ENCODE peak calls at places on chromosome 22, in ten cellular contexts. One of them, this sample, is unnamed.

GRCh38 chr22:43226368-43226979 is 39.5 kb upstream of the TTLL12 start:
- DNase-seq in right lobe of liver: no peak
- DNase-seq in HCT116: no peak
- DNase-seq in heart left ventricle: no peak
- DNase-seq in testis: peak
- DNase-seq in esophagus muscularis mucosa: no peak
- DNase-seq in vagina: no peak
- DNase-seq in transverse colon: no peak
- DNase-seq in A549: no peak
- DNase-seq in H1: peak
- DNase-seq in this sample: no peak

GRCh38 chr22:17057959-17058814 is 26.6 kb upstream of the IL17RA start:
- DNase-seq in right lobe of liver: peak
- DNase-seq in HCT116: peak
- DNase-seq in heart left ventricle: peak
- DNase-seq in testis: peak
- DNase-seq in esophagus muscularis mucosa: peak
- DNase-seq in vagina: no peak
- DNase-seq in transverse colon: peak
- DNase-seq in A549: peak
- DNase-seq in H1: peak
- DNase-seq in this sample: peak

GRCh38 chr22:48065852-48066251 is 1303.4 kb downstream of the TBC1D22A start:
- DNase-seq in right lobe of liver: no peak
- DNase-seq in HCT116: no peak
- DNase-seq in heart left ventricle: no peak
- DNase-seq in testis: no peak
- DNase-seq in esophagus muscularis mucosa: no peak
- DNase-seq in vagina: no peak
- DNase-seq in transverse colon: no peak
- DNase-seq in A549: no peak
- DNase-seq in H1: no peak
- DNase-seq in this sample: no peak

GRCh38 chr22:39427751-39428596 is 28.4 kb downstream of the TAB1 start:
- DNase-seq in right lobe of liver: no peak
- DNase-seq in HCT116: no peak
- DNase-seq in heart left ventricle: peak
- DNase-seq in testis: no peak
- DNase-seq in esophagus muscularis mucosa: no peak
- DNase-seq in vagina: no peak
- DNase-seq in transverse colon: peak
- DNase-seq in A549: no peak
- DNase-seq in H1: no peak
- DNase-seq in this sample: no peak

GRCh38 chr22:46401370-46401769 is 65.9 kb downstream of the TRMU start:
- DNase-seq in right lobe of liver: no peak
- DNase-seq in HCT116: no peak
- DNase-seq in heart left ventricle: no peak
- DNase-seq in testis: no peak
- DNase-seq in esophagus muscularis mucosa: no peak
- DNase-seq in vagina: no peak
- DNase-seq in transverse colon: no peak
- DNase-seq in A549: no peak
- DNase-seq in H1: no peak
- DNase-seq in this sample: no peak

GRCh38 chr22:43882122-43882767 is 9.6 kb downstream of the PNPLA5 start:
- DNase-seq in right lobe of liver: no peak
- DNase-seq in HCT116: no peak
- DNase-seq in heart left ventricle: no peak
- DNase-seq in testis: no peak
- DNase-seq in esophagus muscularis mucosa: no peak
- DNase-seq in vagina: no peak
- DNase-seq in transverse colon: no peak
- DNase-seq in A549: no peak
- DNase-seq in H1: no peak
- DNase-seq in this sample: no peak

GRCh38 chr22:19361501-19362103 is 69.9 kb downstream of the HIRA start:
- DNase-seq in right lobe of liver: no peak
- DNase-seq in HCT116: no peak
- DNase-seq in heart left ventricle: no peak
- DNase-seq in testis: no peak
- DNase-seq in esophagus muscularis mucosa: peak
- DNase-seq in vagina: no peak
- DNase-seq in transverse colon: no peak
- DNase-seq in A549: no peak
- DNase-seq in H1: no peak
- DNase-seq in this sample: no peak

GRCh38 chr22:44314425-44315067 is 1.8 kb upstream of the SHISAL1 start:
- DNase-seq in right lobe of liver: no peak
- DNase-seq in HCT116: no peak
- DNase-seq in heart left ventricle: no peak
- DNase-seq in testis: no peak
- DNase-seq in esophagus muscularis mucosa: no peak
- DNase-seq in vagina: no peak
- DNase-seq in transverse colon: no peak
- DNase-seq in A549: no peak
- DNase-seq in H1: no peak
- DNase-seq in this sample: no peak

GRCh38 chr22:29815580-29815979 is 22.5 kb downstream of the ASCC2 start:
- DNase-seq in right lobe of liver: no peak
- DNase-seq in HCT116: no peak
- DNase-seq in heart left ventricle: no peak
- DNase-seq in testis: no peak
- DNase-seq in esophagus muscularis mucosa: no peak
- DNase-seq in vagina: no peak
- DNase-seq in transverse colon: no peak
- DNase-seq in A549: no peak
- DNase-seq in H1: no peak
- DNase-seq in this sample: no peak

GRCh38 chr22:40479126-40479800 is 108.9 kb downstream of the SGSM3 start:
- DNase-seq in right lobe of liver: no peak
- DNase-seq in HCT116: no peak
- DNase-seq in heart left ventricle: no peak
- DNase-seq in testis: no peak
- DNase-seq in esophagus muscularis mucosa: no peak
- DNase-seq in vagina: no peak
- DNase-seq in transverse colon: no peak
- DNase-seq in A549: no peak
- DNase-seq in H1: peak
- DNase-seq in this sample: no peak
- TF ChIP-seq CTCF in right lobe of liver: no peak
- TF ChIP-seq CTCF in HCT116: no peak
- TF ChIP-seq CTCF in heart left ventricle: no peak
- TF ChIP-seq CTCF in testis: no peak
- TF ChIP-seq CTCF in esophagus muscularis mucosa: no peak
- TF ChIP-seq CTCF in vagina: no peak
- TF ChIP-seq CTCF in transverse colon: no peak
- TF ChIP-seq CTCF in A549: no peak
- TF ChIP-seq CTCF in H1: no peak
- TF ChIP-seq CTCF in this sample: no peak

GRCh38 chr22:49429066-49429465 is 398.6 kb downstream of the BRD1 start:
- DNase-seq in right lobe of liver: no peak
- DNase-seq in HCT116: no peak
- DNase-seq in heart left ventricle: no peak
- DNase-seq in testis: no peak
- DNase-seq in esophagus muscularis mucosa: no peak
- DNase-seq in vagina: no peak
- DNase-seq in transverse colon: no peak
- DNase-seq in A549: peak
- DNase-seq in H1: no peak
- DNase-seq in this sample: peak
- TF ChIP-seq POLR2A in right lobe of liver: no peak
- TF ChIP-seq POLR2A in HCT116: no peak
- TF ChIP-seq POLR2A in heart left ventricle: no peak
- TF ChIP-seq POLR2A in testis: no peak
- TF ChIP-seq POLR2A in esophagus muscularis mucosa: no peak
- TF ChIP-seq POLR2A in vagina: no peak
- TF ChIP-seq POLR2A in transverse colon: no peak
- TF ChIP-seq POLR2A in A549: no peak
- TF ChIP-seq POLR2A in H1: no peak
- TF ChIP-seq POLR2A in this sample: no peak

GRCh38 chr22:40965936-40966557 is 14.9 kb downstream of the RBX1 start:
- DNase-seq in right lobe of liver: no peak
- DNase-seq in HCT116: no peak
- DNase-seq in heart left ventricle: no peak
- DNase-seq in testis: no peak
- DNase-seq in esophagus muscularis mucosa: no peak
- DNase-seq in vagina: no peak
- DNase-seq in transverse colon: no peak
- DNase-seq in A549: no peak
- DNase-seq in H1: no peak
- DNase-seq in this sample: no peak
- H3K4me3 ChIP-seq in right lobe of liver: no peak
- H3K4me3 ChIP-seq in HCT116: no peak
- H3K4me3 ChIP-seq in heart left ventricle: no peak
- H3K4me3 ChIP-seq in testis: no peak
- H3K4me3 ChIP-seq in esophagus muscularis mucosa: no peak
- H3K4me3 ChIP-seq in vagina: no peak
- H3K4me3 ChIP-seq in transverse colon: no peak
- H3K4me3 ChIP-seq in A549: no peak
- H3K4me3 ChIP-seq in H1: no peak
- H3K4me3 ChIP-seq in this sample: no peak

GRCh38 chr22:35896306-35896705 is 132.3 kb downstream of the RBFOX2 start:
- DNase-seq in right lobe of liver: no peak
- DNase-seq in HCT116: no peak
- DNase-seq in heart left ventricle: no peak
- DNase-seq in testis: no peak
- DNase-seq in esophagus muscularis mucosa: no peak
- DNase-seq in vagina: no peak
- DNase-seq in transverse colon: no peak
- DNase-seq in A549: no peak
- DNase-seq in H1: no peak
- DNase-seq in this sample: no peak

GRCh38 chr22:35894937-35895708 is 133.5 kb downstream of the RBFOX2 start:
- DNase-seq in right lobe of liver: no peak
- DNase-seq in HCT116: no peak
- DNase-seq in heart left ventricle: peak
- DNase-seq in testis: peak
- DNase-seq in esophagus muscularis mucosa: no peak
- DNase-seq in vagina: no peak
- DNase-seq in transverse colon: peak
- DNase-seq in A549: peak
- DNase-seq in H1: no peak
- DNase-seq in this sample: no peak

GRCh38 chr22:35893698-35894097 is 134.9 kb downstream of the RBFOX2 start:
- DNase-seq in right lobe of liver: no peak
- DNase-seq in HCT116: no peak
- DNase-seq in heart left ventricle: no peak
- DNase-seq in testis: peak
- DNase-seq in esophagus muscularis mucosa: no peak
- DNase-seq in vagina: no peak
- DNase-seq in transverse colon: no peak
- DNase-seq in A549: no peak
- DNase-seq in H1: no peak
- DNase-seq in this sample: no peak

GRCh38 chr22:35892192-35892591 is 136.4 kb downstream of the RBFOX2 start:
- DNase-seq in right lobe of liver: no peak
- DNase-seq in HCT116: no peak
- DNase-seq in heart left ventricle: no peak
- DNase-seq in testis: no peak
- DNase-seq in esophagus muscularis mucosa: no peak
- DNase-seq in vagina: no peak
- DNase-seq in transverse colon: no peak
- DNase-seq in A549: no peak
- DNase-seq in H1: no peak
- DNase-seq in this sample: no peak

DNA sequence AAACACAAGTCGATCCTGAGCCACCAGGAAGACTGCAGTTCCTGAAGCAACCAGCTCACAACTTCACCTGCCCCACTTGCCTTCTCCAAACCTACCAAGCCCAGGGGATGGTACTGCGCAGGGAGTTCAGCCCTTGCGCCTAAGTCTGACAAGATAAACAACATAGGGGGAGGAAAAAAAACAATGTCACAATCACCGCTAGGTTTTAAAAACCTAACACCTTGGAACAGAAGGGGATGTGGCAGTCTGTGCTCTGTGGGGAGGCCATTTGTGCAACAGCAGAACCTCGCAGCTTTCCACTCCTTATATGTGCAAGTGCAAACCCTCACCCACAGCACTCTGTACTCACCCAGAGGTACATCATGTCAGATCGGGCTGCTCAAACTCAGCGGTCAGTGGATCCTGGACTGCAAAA is 134.2 kb downstream of the RBFOX2 start:
- DNase-seq in right lobe of liver: no peak
- DNase-seq in HCT116: no peak
- DNase-seq in heart left ventricle: peak
- DNase-seq in testis: peak
- DNase-seq in esophagus muscularis mucosa: no peak
- DNase-seq in vagina: no peak
- DNase-seq in transverse colon: peak
- DNase-seq in A549: no peak
- DNase-seq in H1: no peak
- DNase-seq in this sample: no peak
- TF ChIP-seq CTCF in right lobe of liver: no peak
- TF ChIP-seq CTCF in HCT116: no peak
- TF ChIP-seq CTCF in heart left ventricle: no peak
- TF ChIP-seq CTCF in testis: peak
- TF ChIP-seq CTCF in esophagus muscularis mucosa: peak
- TF ChIP-seq CTCF in vagina: no peak
- TF ChIP-seq CTCF in transverse colon: peak
- TF ChIP-seq CTCF in A549: no peak
- TF ChIP-seq CTCF in H1: no peak
- TF ChIP-seq CTCF in this sample: no peak

DNA sequence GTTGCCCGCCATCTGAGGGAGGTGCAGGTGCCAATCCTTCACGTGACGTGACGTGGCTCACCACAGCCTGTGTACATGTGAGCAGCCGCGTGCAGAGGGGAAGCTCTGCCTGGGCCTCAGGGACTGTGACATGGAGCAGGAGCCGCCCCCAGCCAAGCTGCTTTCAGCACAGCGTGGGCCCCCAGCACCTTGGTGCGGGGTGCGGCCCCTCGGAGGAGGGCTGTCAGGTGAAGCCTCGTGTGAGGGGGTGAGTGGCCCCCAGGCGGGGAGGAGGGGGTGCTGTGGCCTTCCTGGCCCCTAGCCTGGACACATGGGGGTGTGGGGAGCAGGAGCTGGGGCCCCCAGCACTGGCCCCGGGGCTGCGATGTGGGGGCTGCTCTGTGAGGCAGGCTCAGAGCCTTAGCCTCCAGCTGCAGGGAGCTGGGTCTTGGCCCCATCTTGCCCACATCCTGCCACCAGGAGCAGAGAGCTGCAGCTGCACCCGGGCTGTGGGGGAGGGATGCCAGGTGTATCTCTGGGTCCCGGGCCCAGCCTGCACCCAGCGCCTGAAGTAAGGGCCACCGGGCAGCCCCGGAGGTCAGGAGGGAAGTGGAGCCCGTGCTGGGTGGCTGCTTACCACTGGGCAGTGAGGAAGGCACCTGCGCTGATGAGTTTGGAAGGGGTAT is at the start of gene ADORA2A:
- DNase-seq in right lobe of liver: peak
- DNase-seq in HCT116: no peak
- DNase-seq in heart left ventricle: no peak
- DNase-seq in testis: no peak
- DNase-seq in esophagus muscularis mucosa: no peak
- DNase-seq in vagina: no peak
- DNase-seq in transverse colon: peak
- DNase-seq in A549: no peak
- DNase-seq in H1: no peak
- DNase-seq in this sample: no peak
- TF ChIP-seq POLR2A in right lobe of liver: no peak
- TF ChIP-seq POLR2A in HCT116: no peak
- TF ChIP-seq POLR2A in heart left ventricle: no peak
- TF ChIP-seq POLR2A in testis: no peak
- TF ChIP-seq POLR2A in esophagus muscularis mucosa: no peak
- TF ChIP-seq POLR2A in vagina: no peak
- TF ChIP-seq POLR2A in transverse colon: no peak
- TF ChIP-seq POLR2A in A549: no peak
- TF ChIP-seq POLR2A in H1: no peak
- TF ChIP-seq POLR2A in this sample: no peak

GRCh38 chr22:31295413-31295812 is 3.1 kb upstream of the PIK3IP1 start:
- DNase-seq in right lobe of liver: no peak
- DNase-seq in HCT116: no peak
- DNase-seq in heart left ventricle: no peak
- DNase-seq in testis: no peak
- DNase-seq in esophagus muscularis mucosa: no peak
- DNase-seq in vagina: no peak
- DNase-seq in transverse colon: no peak
- DNase-seq in A549: no peak
- DNase-seq in H1: no peak
- DNase-seq in this sample: peak
- H3K4me3 ChIP-seq in right lobe of liver: no peak
- H3K4me3 ChIP-seq in HCT116: no peak
- H3K4me3 ChIP-seq in heart left ventricle: no peak
- H3K4me3 ChIP-seq in testis: no peak
- H3K4me3 ChIP-seq in esophagus muscularis mucosa: no peak
- H3K4me3 ChIP-seq in vagina: no peak
- H3K4me3 ChIP-seq in transverse colon: no peak
- H3K4me3 ChIP-seq in A549: no peak
- H3K4me3 ChIP-seq in H1: no peak
- H3K4me3 ChIP-seq in this sample: no peak

This sample was measured in lower leg skin.